ENCODE peak calls at places on chromosomes 12 and 14, in nine cellular contexts. X is cardiac muscle cell, T is Panc1, W is stomach, L is sigmoid colon, B is neural progenitor cell, Z is psoas muscle, D is thyroid gland, N is dorsolateral prefrontal cortex. E is an unnamed sample.

GRCh38 chr12:26317942-26318565 is 122.7 kb downstream of the SSPN start:
- DNase-seq in X (peak), T (peak), W (no peak), L (no peak), B (no peak), Z (no peak), D (no peak), N (no peak), E (peak)

GRCh38 chr12:116693259-116694227 is 44.3 kb downstream of the SPRING1 start:
- DNase-seq in X (no peak), T (no peak), W (peak), L (no peak), B (peak), Z (no peak), D (peak), N (no peak), E (no peak)

GRCh38 chr14:51432302-51432948 is 192.4 kb downstream of the TMX1 start:
- DNase-seq in X (no peak), T (no peak), W (no peak), L (no peak), B (no peak), Z (no peak), D (no peak), N (no peak), E (no peak)

GRCh38 chr12:107474639-107475539 is 210.7 kb upstream of the PWP1 start:
- DNase-seq in X (no peak), T (no peak), W (no peak), L (no peak), B (no peak), Z (no peak), D (peak), N (no peak), E (no peak)

GRCh38 chr12:115818973-115819372 is 458.5 kb downstream of the MED13L start:
- DNase-seq in X (no peak), T (no peak), W (no peak), L (no peak), B (no peak), Z (no peak), D (no peak), N (no peak), E (no peak)

GRCh38 chr12:102965281-102966155 is 8.0 kb downstream of the ASCL1 start:
- DNase-seq in X (no peak), T (no peak), W (no peak), L (no peak), B (peak), Z (no peak), D (no peak), N (peak), E (no peak)

GRCh38 chr12:12661086-12661485 is 34.9 kb downstream of the GPR19 start:
- DNase-seq in X (peak), T (no peak), W (no peak), L (no peak), B (no peak), Z (no peak), D (no peak), N (no peak), E (peak)

GRCh38 chr14:104821971-104822608 is 21.2 kb downstream of the ZBTB42 start:
- DNase-seq in X (no peak), T (no peak), W (peak), L (peak), B (no peak), Z (no peak), D (no peak), N (no peak), E (no peak)

GRCh38 chr14:73634333-73634833 is 10.4 kb upstream of the DNAL1 start:
- DNase-seq in X (peak), T (no peak), W (peak), L (peak), B (peak), Z (peak), D (peak), N (peak), E (peak)

GRCh38 chr14:56805992-56806737 is 4.1 kb downstream of the OTX2 start:
- DNase-seq in X (no peak), T (no peak), W (no peak), L (no peak), B (peak), Z (no peak), D (no peak), N (no peak), E (no peak)

GRCh38 chr12:69908208-69908607 is 83.2 kb downstream of the MYRFL start:
- DNase-seq in X (peak), T (no peak), W (no peak), L (no peak), B (no peak), Z (no peak), D (no peak), N (no peak), E (peak)

GRCh38 chr12:39277416-39277815 is 165.5 kb downstream of the KIF21A start:
- DNase-seq in X (peak), T (no peak), W (no peak), L (no peak), B (no peak), Z (no peak), D (no peak), N (no peak), E (no peak)

DNA sequence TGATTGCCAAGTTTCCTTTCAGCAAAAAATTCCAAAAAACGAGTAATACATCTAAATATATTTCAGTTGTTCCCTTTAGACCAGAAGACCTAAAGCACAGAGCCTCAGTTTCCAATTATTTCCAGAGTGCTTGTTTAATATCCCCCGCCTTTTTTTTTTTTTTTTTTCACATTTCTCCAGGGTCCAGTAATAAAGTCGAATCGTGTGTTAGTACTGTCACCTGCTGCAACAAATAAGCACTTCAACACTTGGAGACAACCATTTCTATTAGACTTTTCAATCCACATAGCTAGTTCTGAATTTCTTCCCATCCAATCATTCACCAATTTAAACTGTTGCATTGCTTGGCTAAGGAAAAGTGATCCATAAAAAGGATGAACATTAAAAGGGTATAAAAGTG is 13.6 kb downstream of the PDE6H start:
- DNase-seq in X (no peak), T (no peak), W (no peak), L (no peak), B (no peak), Z (no peak), D (no peak), N (no peak), E (no peak)
- TF ChIP-seq CTCF in X (no peak), T (no peak), W (no peak), L (no peak), B (no peak), Z (no peak), D (no peak), N (no peak), E (no peak)

GRCh38 chr12:6494968-6495367 is 1.1 kb downstream of the NCAPD2 start:
- DNase-seq in X (no peak), T (no peak), W (no peak), L (no peak), B (no peak), Z (no peak), D (no peak), N (no peak), E (peak)
- H3K4me3 ChIP-seq in X (peak), T (peak), W (peak), L (no peak), B (peak), Z (peak), D (no peak), N (peak), E (peak)

GRCh38 chr14:59428581-59429012 is 36.6 kb downstream of the GPR135 start:
- DNase-seq in X (peak), T (no peak), W (no peak), L (no peak), B (no peak), Z (no peak), D (no peak), N (no peak), E (peak)
- TF ChIP-seq CTCF in X (peak), T (no peak), W (no peak), L (peak), B (no peak), Z (peak), D (no peak), N (no peak), E (peak)

GRCh38 chr14:36658091-36659009 is 3.3 kb upstream of the PAX9 start:
- DNase-seq in X (no peak), T (no peak), W (no peak), L (no peak), B (peak), Z (no peak), D (peak), N (no peak), E (no peak)
- H3K4me3 ChIP-seq in X (no peak), T (no peak), W (peak), L (peak), B (peak), Z (peak), D (no peak), N (no peak), E (no peak)

GRCh38 chr14:53954551-53955233 is 1.9 kb downstream of the BMP4 start:
- DNase-seq in X (peak), T (no peak), W (no peak), L (peak), B (peak), Z (peak), D (peak), N (no peak), E (peak)
- TF ChIP-seq CTCF in X (no peak), T (no peak), W (no peak), L (no peak), B (no peak), Z (no peak), D (no peak), N (no peak), E (no peak)

GRCh38 chr12:6547987-6548386 is 7.9 kb downstream of the IFFO1 start:
- DNase-seq in X (peak), T (no peak), W (no peak), L (peak), B (no peak), Z (no peak), D (no peak), N (no peak), E (peak)
- H3K4me3 ChIP-seq in X (no peak), T (no peak), W (no peak), L (no peak), B (no peak), Z (no peak), D (no peak), N (no peak), E (no peak)

E was measured in cardiac fibroblast.